ENCODE peak calls at places on chromosomes 7 and 10, in five cellular contexts. M, L, T, Y and K are unnamed samples. For H3K27me3 and H3K9me3, the result is how much of the 10 kb centered on the place peaks cover.

GRCh38 chr10:97785731-97786130 is 13.9 kb upstream of the SFRP5 start:
- DNase-seq in M (no peak), Y (peak), L (no peak), T (no peak), K (no peak)

GRCh38 chr7:23254051-23254681 is 7.6 kb downstream of the GPNMB start:
- DNase-seq in Y (no peak), M (no peak), T (no peak), L (no peak), K (peak)

GRCh38 chr7:102119213-102119651 is 167.4 kb upstream of the SH2B2 start:
- DNase-seq in L (no peak), T (no peak), Y (no peak), M (no peak), K (no peak)

GRCh38 chr10:20327954-20328353 is 511.7 kb downstream of the PLXDC2 start:
- DNase-seq in M (no peak), L (no peak), T (no peak), Y (no peak), K (no peak)

GRCh38 chr10:116625845-116626244 is 5.1 kb downstream of the PNLIPRP2 start:
- DNase-seq in L (no peak), T (no peak), M (no peak), Y (no peak), K (no peak)

GRCh38 chr7:46424934-46425333 is 503.9 kb upstream of the IGFBP3 start:
- DNase-seq in M (no peak), L (no peak), T (no peak), Y (no peak), K (no peak)

GRCh38 chr7:47638679-47639306 is 56.9 kb upstream of the TNS3 start:
- DNase-seq in Y (no peak), M (no peak), L (peak), T (no peak), K (no peak)

GRCh38 chr7:133310232-133310852 is 57.5 kb downstream of the EXOC4 start:
- DNase-seq in L (no peak), Y (peak), T (peak), M (no peak), K (no peak)

GRCh38 chr7:778968-779451 is 51.9 kb upstream of the PRKAR1B start:
- DNase-seq in T (no peak), Y (no peak), L (no peak), M (no peak), K (no peak)

GRCh38 chr10:24331457-24331856 is 122.5 kb downstream of the KIAA1217 start:
- DNase-seq in L (peak), T (peak), Y (peak), M (no peak), K (no peak)

GRCh38 chr10:78541528-78542470 is 508.1 kb downstream of the RPS24 start:
- DNase-seq in L (peak), M (no peak), T (peak), Y (no peak), K (peak)

GRCh38 chr7:27158436-27159277 is 2.2 kb upstream of the HOXA7 start:
- DNase-seq in Y (no peak), M (no peak), L (no peak), T (no peak), K (no peak)

GRCh38 chr10:58712982-58713381 is 200.3 kb downstream of the BICC1 start:
- DNase-seq in T (no peak), M (no peak), L (no peak), Y (no peak), K (no peak)

GRCh38 chr7:103988468-103989199 is 824 bp downstream of the RELN start:
- DNase-seq in T (no peak), Y (no peak), M (no peak), L (no peak), K (peak)

GRCh38 chr7:94087664-94088352 is 83.7 kb upstream of the BET1 start:
- DNase-seq in L (peak), T (peak), Y (no peak), M (no peak), K (peak)

GRCh38 chr10:64191304-64191703 is 670.1 kb downstream of the REEP3 start:
- DNase-seq in Y (no peak), T (no peak), L (no peak), M (no peak), K (no peak)

GRCh38 chr10:13984647-13985155 is 346.0 kb downstream of the FRMD4A start:
- DNase-seq in Y (no peak), T (no peak), L (no peak), M (no peak), K (peak)

GRCh38 chr10:69345402-69345801 is 67.1 kb downstream of the HK1 start:
- DNase-seq in T (peak), L (no peak), M (no peak), Y (peak), K (no peak)

GRCh38 chr10:4947635-4948596 is 15.3 kb upstream of the AKR1C1 start:
- DNase-seq in L (no peak), M (peak), T (peak), Y (peak), K (peak)
- H3K4me3 ChIP-seq in L (no peak), M (no peak), T (no peak), Y (no peak), K (no peak)

GRCh38 chr7:157853076-157853788 is 516.4 kb downstream of the DNAJB6 start:
- DNase-seq in L (no peak), T (no peak), Y (no peak), M (no peak), K (no peak)
- H3K27me3 ChIP-seq in L (under half), T (under half), Y (under half), M (under half), K (under half)

GRCh38 chr10:51201947-51202346 is 127.7 kb downstream of the PRKG1 start:
- DNase-seq in T (no peak), Y (no peak), M (no peak), L (peak), K (no peak)

GRCh38 chr10:51196508-51197175 is 122.4 kb downstream of the PRKG1 start:
- DNase-seq in M (no peak), L (no peak), T (no peak), Y (no peak), K (no peak)

GRCh38 chr10:51203359-51203758 is 129.1 kb downstream of the PRKG1 start:
- DNase-seq in L (no peak), M (no peak), Y (no peak), T (no peak), K (no peak)

GRCh38 chr10:51204076-51204475 is 129.8 kb downstream of the PRKG1 start:
- DNase-seq in M (no peak), L (no peak), T (peak), Y (no peak), K (no peak)

DNA sequence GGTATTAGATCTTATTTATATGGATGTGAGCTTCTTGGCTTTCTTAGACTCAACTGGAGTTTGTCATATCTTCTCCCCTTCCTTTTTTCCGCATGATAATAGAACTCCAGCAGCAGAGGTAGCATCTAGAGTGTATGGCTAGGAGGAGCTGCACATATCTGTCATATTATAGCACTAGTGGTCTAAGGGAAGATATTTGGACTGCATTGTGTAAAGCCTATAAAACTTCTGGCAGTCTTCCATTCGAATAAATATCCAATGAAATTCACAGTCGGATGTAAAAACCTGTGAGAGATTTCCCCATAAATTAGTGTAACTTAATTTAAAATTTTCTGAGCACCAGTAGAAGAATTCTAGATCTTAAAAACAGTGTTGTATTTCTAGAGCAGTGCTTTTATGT is 123.9 kb downstream of the PRKG1 start:
- DNase-seq in Y (no peak), T (no peak), L (no peak), M (no peak), K (no peak)
- H3K9me3 ChIP-seq in Y (under half), T (under half), L (under half), M (under half), K (under half)

GRCh38 chr10:66928791-66929190 is 3.0 kb downstream of the LRRTM3 start:
- DNase-seq in Y (no peak), T (no peak), M (no peak), L (no peak), K (no peak)
- H3K4me3 ChIP-seq in Y (no peak), T (no peak), M (no peak), L (no peak), K (no peak)

DNA sequence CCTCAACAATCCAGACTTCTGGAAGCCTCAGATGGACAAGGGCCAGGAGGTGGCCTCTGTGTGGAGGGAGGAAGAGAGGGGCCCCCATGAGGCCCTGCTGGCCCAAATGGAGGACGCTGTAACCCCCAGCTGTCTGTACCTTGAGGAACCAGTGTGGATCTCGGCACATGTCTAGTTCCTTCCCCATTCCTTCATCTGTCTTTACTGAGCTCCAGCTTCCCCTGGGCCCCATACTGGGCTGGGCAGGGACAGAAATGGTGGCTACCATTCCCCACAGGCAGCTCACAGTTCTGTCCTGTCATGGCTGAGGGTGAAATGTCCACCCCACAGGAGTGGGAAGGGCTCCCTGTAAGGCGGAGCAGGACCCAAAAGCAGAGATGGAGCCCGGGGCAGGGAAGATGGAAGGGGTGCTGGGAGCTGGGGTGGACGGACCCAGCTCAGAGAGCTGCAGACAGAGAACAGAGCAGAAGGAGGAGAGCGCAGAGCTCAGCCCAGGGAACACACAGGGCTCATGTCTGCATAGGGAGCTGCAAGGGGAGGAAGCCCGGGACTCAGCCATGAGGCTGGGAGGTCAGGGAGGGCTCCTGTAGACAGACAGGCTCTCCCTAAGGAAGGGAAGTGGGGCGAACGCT is 22.8 kb downstream of the ANTXRL start:
- DNase-seq in M (no peak), Y (no peak), T (no peak), L (no peak), K (no peak)
- H3K27me3 ChIP-seq in M (under half), Y (under half), T (under half), L (under half), K (under half)

DNA sequence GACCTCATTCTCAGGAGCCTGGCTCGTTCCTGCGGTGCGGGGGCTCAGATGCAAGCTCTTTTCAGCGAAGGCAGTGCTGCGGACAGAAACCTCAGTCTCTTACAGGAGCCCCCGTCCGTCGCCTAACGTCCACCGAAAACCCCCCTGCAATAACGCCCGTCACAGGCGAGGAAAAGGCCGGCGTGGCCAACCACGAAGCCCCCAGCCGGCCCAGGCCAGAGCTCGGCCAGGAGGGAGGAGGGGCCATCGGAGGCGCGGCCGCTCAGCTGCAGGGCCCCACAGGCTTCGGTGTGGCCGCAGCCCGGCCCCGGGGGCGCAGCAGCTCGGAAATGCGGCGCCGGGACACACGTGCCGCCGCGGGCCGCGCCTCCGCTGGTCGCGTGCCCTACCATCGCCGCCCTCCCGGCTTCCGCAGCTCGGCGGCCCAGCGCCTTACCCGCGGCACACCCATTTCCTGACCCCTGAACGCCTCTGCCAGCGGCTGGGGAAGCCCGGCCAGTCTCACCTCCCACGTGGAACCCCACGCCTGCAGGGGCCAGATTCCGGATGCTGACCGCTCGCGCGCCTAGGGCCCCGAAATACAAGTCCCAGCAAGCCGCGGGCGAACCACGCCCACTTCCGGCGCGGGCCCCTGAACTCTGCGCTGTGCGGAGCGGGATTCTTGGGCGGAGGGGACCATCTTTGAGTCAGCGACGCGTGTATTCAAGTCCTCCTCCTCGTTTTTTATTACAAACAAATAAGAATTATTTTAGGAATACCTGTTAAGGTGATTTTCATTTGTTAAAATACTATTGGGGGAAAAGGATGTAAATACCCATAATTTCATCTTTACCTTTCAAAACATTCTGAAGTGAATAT is at the start of gene ZNF239:
- DNase-seq in Y (peak), T (peak), L (peak), M (peak), K (peak)
- H3K9me3 ChIP-seq in Y (under half), T (under half), L (under half), M (under half), K (under half)

GRCh38 chr7:125780153-125780552 is 850.5 kb upstream of the POT1 start:
- DNase-seq in T (no peak), Y (no peak), L (no peak), M (no peak), K (no peak)
- H3K4me3 ChIP-seq in T (no peak), Y (no peak), L (no peak), M (no peak), K (no peak)

GRCh38 chr7:136869006-136869961 is 832 bp downstream of the CHRM2 start:
- DNase-seq in L (no peak), Y (peak), T (peak), M (no peak), K (no peak)
- H3K27me3 ChIP-seq in L (under half), Y (under half), T (under half), M (under half), K (under half)